ENCODE peak calls at places on chromosomes 7 and 10, in four cellular contexts. N, D, U and S are unnamed samples. For H3K4me1, the result is how much of the 10 kb centered on the place peaks cover.

GRCh38 chr7:147415991-147416390 is 1174.6 kb upstream of the C7orf33 start:
- DNase-seq in D (no peak), N (no peak), U (no peak), S (no peak)

GRCh38 chr7:81236560-81236959 is 317.7 kb upstream of the SEMA3C start:
- DNase-seq in N (no peak), D (no peak), U (no peak), S (no peak)

GRCh38 chr7:80827238-80827633 is 91.6 kb downstream of the SEMA3C start:
- DNase-seq in D (no peak), N (no peak), U (no peak), S (no peak)

GRCh38 chr10:129233351-129234148 is 233.5 kb upstream of the MGMT start:
- DNase-seq in D (no peak), U (no peak), N (no peak), S (no peak)

GRCh38 chr10:16809074-16809718 is 8.0 kb downstream of the RSU1 start:
- DNase-seq in N (peak), U (no peak), D (no peak), S (peak)

GRCh38 chr7:5533821-5534367 is 110.3 kb upstream of the TNRC18 start:
- DNase-seq in D (no peak), U (no peak), N (peak), S (no peak)

GRCh38 chr7:30285067-30285530 is 702 bp downstream of the ZNRF2 start:
- DNase-seq in U (peak), D (no peak), N (peak), S (peak)

GRCh38 chr10:49222170-49222569 is 34.0 kb upstream of the TMEM273 start:
- DNase-seq in D (no peak), U (no peak), N (no peak), S (no peak)

GRCh38 chr7:132029369-132030160 is 473.1 kb upstream of the PODXL start:
- DNase-seq in U (no peak), D (no peak), N (no peak), S (no peak)

GRCh38 chr10:119337796-119338432 is 130.5 kb downstream of the GRK5 start:
- DNase-seq in D (no peak), N (no peak), U (no peak), S (no peak)

GRCh38 chr7:128770238-128770637 is 5.4 kb downstream of the OPN1SW start:
- DNase-seq in D (no peak), N (no peak), U (no peak), S (no peak)

GRCh38 chr7:39086638-39087360 is 109.1 kb downstream of the POU6F2 start:
- DNase-seq in U (no peak), N (no peak), D (no peak), S (no peak)

GRCh38 chr7:39083781-39084180 is 106.1 kb downstream of the POU6F2 start:
- DNase-seq in N (no peak), D (no peak), U (no peak), S (no peak)

GRCh38 chr7:39085189-39085588 is 107.5 kb downstream of the POU6F2 start:
- DNase-seq in U (no peak), N (no peak), D (no peak), S (no peak)

GRCh38 chr7:39084344-39084743 is 106.6 kb downstream of the POU6F2 start:
- DNase-seq in N (no peak), D (no peak), U (no peak), S (no peak)

GRCh38 chr7:39085590-39086049 is 107.9 kb downstream of the POU6F2 start:
- DNase-seq in D (no peak), N (peak), U (no peak), S (peak)
- H3K4me3 ChIP-seq in D (peak), N (peak), U (no peak), S (peak)

GRCh38 chr10:24468281-24468751 is 255.4 kb downstream of the ARHGAP21 start:
- DNase-seq in U (no peak), D (no peak), N (no peak), S (no peak)
- H3K4me1 ChIP-seq in U (under half), D (under half), N (under half), S (under half)

GRCh38 chr7:26858229-26858568 is 6.2 kb downstream of the SKAP2 start:
- DNase-seq in D (no peak), N (peak), U (no peak), S (no peak)

GRCh38 chr7:26858735-26859134 is 5.7 kb downstream of the SKAP2 start:
- DNase-seq in N (peak), D (no peak), U (no peak), S (no peak)

GRCh38 chr7:26856481-26856880 is 7.9 kb downstream of the SKAP2 start:
- DNase-seq in N (no peak), U (no peak), D (no peak), S (no peak)

GRCh38 chr7:26857534-26858228 is 6.7 kb downstream of the SKAP2 start:
- DNase-seq in U (no peak), N (peak), D (no peak), S (no peak)

GRCh38 chr7:26857170-26857533 is 7.2 kb downstream of the SKAP2 start:
- DNase-seq in D (no peak), N (no peak), U (no peak), S (no peak)
- H3K4me3 ChIP-seq in D (peak), N (peak), U (no peak), S (peak)

GRCh38 chr10:125082881-125083575 is 77.3 kb downstream of the CTBP2 start:
- DNase-seq in N (no peak), U (no peak), D (no peak), S (peak)
- H3K4me1 ChIP-seq in N (under half), U (under half), D (under half), S (under half)

GRCh38 chr7:123761729-123762128 is 12.9 kb upstream of the WASL start:
- DNase-seq in U (no peak), D (no peak), N (no peak), S (no peak)
- H3K4me3 ChIP-seq in U (no peak), D (no peak), N (no peak), S (no peak)

GRCh38 chr7:17674956-17675300 is 265.4 kb downstream of the SNX13 start:
- DNase-seq in N (no peak), D (no peak), U (no peak), S (no peak)

GRCh38 chr7:17669204-17669603 is 271.1 kb downstream of the SNX13 start:
- DNase-seq in N (no peak), D (no peak), U (no peak), S (no peak)

GRCh38 chr7:17674166-17674955 is 265.9 kb downstream of the SNX13 start:
- DNase-seq in N (no peak), U (no peak), D (no peak), S (peak)

GRCh38 chr7:17672774-17673173 is 267.5 kb downstream of the SNX13 start:
- DNase-seq in D (no peak), N (no peak), U (no peak), S (no peak)

GRCh38 chr7:17671956-17672355 is 268.3 kb downstream of the SNX13 start:
- DNase-seq in D (no peak), U (no peak), N (no peak), S (no peak)
- H3K4me1 ChIP-seq in D (under half), U (under half), N (under half), S (under half)

GRCh38 chr10:11682896-11683295 is 59.3 kb upstream of the ECHDC3 start:
- DNase-seq in D (no peak), U (no peak), N (no peak), S (no peak)
- H3K4me3 ChIP-seq in D (no peak), U (no peak), N (no peak), S (no peak)

GRCh38 chr10:87092356-87092860 is 2.2 kb downstream of the GLUD1 start:
- DNase-seq in N (peak), U (no peak), D (no peak), S (no peak)
- H3K4me1 ChIP-seq in N (under half), U (under half), D (under half), S (under half)